ENCODE peak calls at places on chromosome 7, in eight cellular contexts. One of them, this sample, is unnamed.

GRCh38 chr7:24898691-24899090 is 81.3 kb downstream of the OSBPL3 start:
- DNase-seq in hepatocyte: no peak
- DNase-seq in kidney: no peak
- DNase-seq in right lobe of liver: no peak
- DNase-seq in RWPE1: no peak
- DNase-seq in H9: no peak
- DNase-seq in ascending aorta: no peak
- DNase-seq in Peyer's patch: no peak
- DNase-seq in this sample: no peak

GRCh38 chr7:11592699-11593098 is 239.3 kb downstream of the THSD7A start:
- DNase-seq in RWPE1: no peak
- DNase-seq in ascending aorta: no peak
- DNase-seq in hepatocyte: no peak
- DNase-seq in kidney: no peak
- DNase-seq in H9: no peak
- DNase-seq in Peyer's patch: no peak
- DNase-seq in right lobe of liver: no peak
- DNase-seq in this sample: no peak

GRCh38 chr7:49112647-49113046 is 188.3 kb downstream of the CDC14C start:
- DNase-seq in right lobe of liver: no peak
- DNase-seq in H9: no peak
- DNase-seq in hepatocyte: no peak
- DNase-seq in kidney: no peak
- DNase-seq in RWPE1: no peak
- DNase-seq in Peyer's patch: no peak
- DNase-seq in ascending aorta: no peak
- DNase-seq in this sample: no peak

GRCh38 chr7:106022193-106022821 is 59.2 kb downstream of the CDHR3 start:
- DNase-seq in Peyer's patch: peak; percentile 85
- DNase-seq in H9: no peak
- DNase-seq in right lobe of liver: no peak
- DNase-seq in RWPE1: no peak
- DNase-seq in hepatocyte: no peak
- DNase-seq in kidney: no peak
- DNase-seq in ascending aorta: no peak
- DNase-seq in this sample: no peak

GRCh38 chr7:43869898-43870240 is 552 bp upstream of the MRPS24 start:
- DNase-seq in RWPE1: peak; percentile 86
- DNase-seq in ascending aorta: peak; percentile 79
- DNase-seq in H9: no peak
- DNase-seq in right lobe of liver: no peak
- DNase-seq in hepatocyte: peak; percentile 34
- DNase-seq in Peyer's patch: no peak
- DNase-seq in kidney: no peak
- DNase-seq in this sample: no peak

GRCh38 chr7:138239244-138239643 is 163.0 kb downstream of the AKR1D1 start:
- DNase-seq in right lobe of liver: no peak
- DNase-seq in hepatocyte: no peak
- DNase-seq in ascending aorta: no peak
- DNase-seq in RWPE1: no peak
- DNase-seq in kidney: no peak
- DNase-seq in H9: no peak
- DNase-seq in Peyer's patch: no peak
- DNase-seq in this sample: no peak

GRCh38 chr7:157176771-157177170 is 38.0 kb downstream of the UBE3C start:
- DNase-seq in Peyer's patch: no peak
- DNase-seq in RWPE1: no peak
- DNase-seq in kidney: no peak
- DNase-seq in ascending aorta: no peak
- DNase-seq in right lobe of liver: no peak
- DNase-seq in hepatocyte: no peak
- DNase-seq in H9: no peak
- DNase-seq in this sample: no peak

GRCh38 chr7:108848486-108848885 is 278.8 kb downstream of the DNAJB9 start:
- DNase-seq in hepatocyte: no peak
- DNase-seq in Peyer's patch: no peak
- DNase-seq in kidney: no peak
- DNase-seq in H9: peak; percentile 46
- DNase-seq in ascending aorta: no peak
- DNase-seq in RWPE1: no peak
- DNase-seq in right lobe of liver: no peak
- DNase-seq in this sample: no peak

GRCh38 chr7:135160858-135161653 is 9.5 kb downstream of the CYREN start:
- DNase-seq in H9: no peak
- DNase-seq in ascending aorta: no peak
- DNase-seq in kidney: no peak
- DNase-seq in hepatocyte: no peak
- DNase-seq in Peyer's patch: no peak
- DNase-seq in right lobe of liver: no peak
- DNase-seq in RWPE1: no peak
- DNase-seq in this sample: no peak

GRCh38 chr7:135441791-135442190 is 68.1 kb downstream of the CNOT4 start:
- DNase-seq in ascending aorta: no peak
- DNase-seq in kidney: no peak
- DNase-seq in Peyer's patch: no peak
- DNase-seq in RWPE1: peak; percentile 52
- DNase-seq in right lobe of liver: no peak
- DNase-seq in hepatocyte: peak; percentile 6
- DNase-seq in H9: no peak
- DNase-seq in this sample: no peak

GRCh38 chr7:122616951-122617350 is 82.0 kb downstream of the RNF133 start:
- DNase-seq in RWPE1: no peak
- DNase-seq in kidney: no peak
- DNase-seq in H9: no peak
- DNase-seq in right lobe of liver: no peak
- DNase-seq in ascending aorta: no peak
- DNase-seq in Peyer's patch: no peak
- DNase-seq in hepatocyte: no peak
- DNase-seq in this sample: no peak

GRCh38 chr7:38905026-38905759 is 3.8 kb downstream of the VPS41 start:
- DNase-seq in right lobe of liver: no peak
- DNase-seq in hepatocyte: no peak
- DNase-seq in Peyer's patch: no peak
- DNase-seq in RWPE1: no peak
- DNase-seq in kidney: no peak
- DNase-seq in ascending aorta: no peak
- DNase-seq in H9: no peak
- DNase-seq in this sample: no peak

GRCh38 chr7:98284335-98285036 is 3.0 kb downstream of the BRI3 start:
- DNase-seq in ascending aorta: peak; percentile 93
- DNase-seq in kidney: peak; percentile 94
- DNase-seq in Peyer's patch: peak; percentile 90
- DNase-seq in H9: peak; percentile 43
- DNase-seq in right lobe of liver: peak; percentile 83
- DNase-seq in RWPE1: peak; percentile 69
- DNase-seq in hepatocyte: peak; percentile 62
- DNase-seq in this sample: no peak

GRCh38 chr7:99679032-99679399 is 780 bp downstream of the CYP3A5 start:
- DNase-seq in Peyer's patch: peak; percentile 75
- DNase-seq in RWPE1: peak; percentile 69
- DNase-seq in right lobe of liver: no peak
- DNase-seq in kidney: no peak
- DNase-seq in ascending aorta: no peak
- DNase-seq in hepatocyte: peak; percentile 77
- DNase-seq in H9: peak; percentile 32
- DNase-seq in this sample: no peak

GRCh38 chr7:98559219-98559618 is 57.9 kb upstream of the NPTX2 start:
- DNase-seq in kidney: no peak
- DNase-seq in Peyer's patch: no peak
- DNase-seq in right lobe of liver: no peak
- DNase-seq in RWPE1: no peak
- DNase-seq in ascending aorta: no peak
- DNase-seq in hepatocyte: no peak
- DNase-seq in H9: no peak
- DNase-seq in this sample: no peak

GRCh38 chr7:38182450-38182849 is 4.4 kb downstream of the STARD3NL start:
- DNase-seq in ascending aorta: no peak
- DNase-seq in hepatocyte: no peak
- DNase-seq in kidney: no peak
- DNase-seq in RWPE1: no peak
- DNase-seq in right lobe of liver: no peak
- DNase-seq in H9: no peak
- DNase-seq in Peyer's patch: no peak
- DNase-seq in this sample: no peak

GRCh38 chr7:11331128-11332102 is 357.7 kb downstream of the PHF14 start:
- DNase-seq in hepatocyte: no peak
- DNase-seq in Peyer's patch: no peak
- DNase-seq in RWPE1: no peak
- DNase-seq in kidney: no peak
- DNase-seq in right lobe of liver: no peak
- DNase-seq in ascending aorta: no peak
- DNase-seq in H9: no peak
- DNase-seq in this sample: no peak

GRCh38 chr7:159031750-159032149 is 112.9 kb downstream of the VIPR2 start:
- DNase-seq in Peyer's patch: peak; percentile 30
- DNase-seq in kidney: no peak
- DNase-seq in H9: peak; percentile 24
- DNase-seq in RWPE1: no peak
- DNase-seq in hepatocyte: no peak
- DNase-seq in right lobe of liver: no peak
- DNase-seq in ascending aorta: no peak
- DNase-seq in this sample: no peak

GRCh38 chr7:9200666-9201065 is 767.3 kb downstream of the NXPH1 start:
- DNase-seq in Peyer's patch: no peak
- DNase-seq in ascending aorta: no peak
- DNase-seq in hepatocyte: no peak
- DNase-seq in RWPE1: no peak
- DNase-seq in H9: no peak
- DNase-seq in kidney: no peak
- DNase-seq in right lobe of liver: no peak
- DNase-seq in this sample: no peak

GRCh38 chr7:126819197-126819484 is 433.6 kb downstream of the GRM8 start:
- DNase-seq in ascending aorta: no peak
- DNase-seq in RWPE1: no peak
- DNase-seq in right lobe of liver: no peak
- DNase-seq in kidney: no peak
- DNase-seq in hepatocyte: no peak
- DNase-seq in H9: no peak
- DNase-seq in Peyer's patch: no peak
- DNase-seq in this sample: no peak

GRCh38 chr7:135620980-135621850 is 41.1 kb upstream of the STMP1 start:
- DNase-seq in kidney: no peak
- DNase-seq in Peyer's patch: peak; percentile 48
- DNase-seq in hepatocyte: peak; percentile 87
- DNase-seq in H9: no peak
- DNase-seq in RWPE1: peak; percentile 45
- DNase-seq in ascending aorta: peak; percentile 74
- DNase-seq in right lobe of liver: no peak
- DNase-seq in this sample: no peak

GRCh38 chr7:33108931-33109757 is at the start of gene RP9:
- DNase-seq in Peyer's patch: peak; percentile 83
- DNase-seq in RWPE1: peak; percentile 62
- DNase-seq in kidney: peak; percentile 87
- DNase-seq in ascending aorta: peak; percentile 75
- DNase-seq in H9: peak; percentile 91
- DNase-seq in hepatocyte: peak; percentile 91
- DNase-seq in right lobe of liver: peak; percentile 74
- DNase-seq in this sample: peak; percentile 84
- TF ChIP-seq CTCF in Peyer's patch: peak; percentile 69
- TF ChIP-seq CTCF in RWPE1: peak; percentile 95
- TF ChIP-seq CTCF in kidney: peak; percentile 65
- TF ChIP-seq CTCF in ascending aorta: peak; percentile 57
- TF ChIP-seq CTCF in H9: peak; percentile 72
- TF ChIP-seq CTCF in hepatocyte: peak; percentile 64
- TF ChIP-seq CTCF in right lobe of liver: peak; percentile 48
- TF ChIP-seq CTCF in this sample: no peak

DNA sequence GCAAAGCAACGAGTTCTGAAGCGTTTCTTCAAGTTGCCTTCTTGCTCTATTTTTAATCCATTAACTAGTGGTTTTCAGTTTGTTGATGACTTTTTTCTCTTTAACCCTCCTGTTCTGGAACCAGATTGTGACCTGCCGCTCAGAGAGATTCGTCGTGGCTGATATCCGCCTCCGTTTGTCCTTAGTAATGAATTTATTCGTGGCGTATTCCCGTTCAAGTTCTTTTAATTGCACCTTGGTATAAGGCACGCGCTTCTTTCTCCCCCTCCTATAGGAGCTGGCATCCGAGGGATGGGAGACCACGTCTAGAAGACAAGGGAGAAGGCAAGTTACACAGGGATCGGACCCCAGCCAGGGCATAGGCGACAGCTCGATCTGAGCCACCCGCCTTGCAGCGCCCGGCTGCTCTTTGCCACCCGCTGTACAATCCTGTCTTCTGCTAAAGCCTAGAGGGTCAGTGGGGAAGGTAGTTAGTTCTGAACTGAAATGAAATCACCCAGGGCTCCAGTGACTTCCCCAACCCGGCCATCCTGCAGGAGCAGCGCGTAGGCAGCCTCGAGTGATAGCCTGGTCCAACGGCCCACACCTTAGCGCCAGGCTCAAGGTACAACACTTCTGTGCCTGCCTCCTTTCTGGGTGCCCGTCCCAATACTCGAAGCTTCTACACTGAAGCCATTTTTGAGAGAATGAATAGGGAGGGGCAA is 1.6 kb downstream of the HOXA13 start:
- DNase-seq in kidney: peak; percentile 32
- DNase-seq in right lobe of liver: no peak
- DNase-seq in H9: peak; percentile 35
- DNase-seq in RWPE1: no peak
- DNase-seq in hepatocyte: no peak
- DNase-seq in ascending aorta: peak; percentile 64
- DNase-seq in Peyer's patch: no peak
- DNase-seq in this sample: no peak
- TF ChIP-seq CTCF in kidney: no peak
- TF ChIP-seq CTCF in right lobe of liver: no peak
- TF ChIP-seq CTCF in H9: no peak
- TF ChIP-seq CTCF in RWPE1: no peak
- TF ChIP-seq CTCF in hepatocyte: no peak
- TF ChIP-seq CTCF in ascending aorta: no peak
- TF ChIP-seq CTCF in Peyer's patch: no peak
- TF ChIP-seq CTCF in this sample: no peak

DNA sequence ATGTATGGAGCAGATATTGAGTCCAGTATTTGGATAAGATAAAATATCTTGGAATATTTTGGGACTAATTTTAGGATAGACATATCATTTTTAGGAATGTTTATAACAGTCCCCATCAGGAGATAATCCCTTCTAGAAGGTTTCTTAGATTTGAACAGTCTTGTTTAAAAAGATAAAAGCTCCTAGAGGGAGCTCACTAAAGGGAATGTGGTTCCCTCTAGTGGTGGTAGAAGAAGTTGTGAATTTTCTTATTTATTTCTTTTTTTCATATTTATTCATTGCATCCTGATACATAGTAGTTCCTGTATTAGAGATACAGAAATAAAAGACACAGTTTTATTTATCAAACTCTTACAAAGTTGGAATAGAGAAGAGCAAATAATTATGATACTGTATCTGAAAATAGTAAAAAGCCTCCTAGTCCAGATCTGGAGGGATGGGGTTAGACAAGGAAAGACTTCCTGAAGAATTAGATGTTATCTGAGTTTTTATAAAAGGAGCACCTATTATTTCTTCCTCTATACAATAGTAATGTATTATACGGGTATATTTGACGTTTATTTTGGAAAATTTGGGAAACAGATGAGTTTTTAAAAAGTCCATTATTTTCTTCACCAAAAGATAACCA is 24.5 kb upstream of the KLF14 start:
- DNase-seq in ascending aorta: no peak
- DNase-seq in right lobe of liver: no peak
- DNase-seq in kidney: no peak
- DNase-seq in RWPE1: peak; percentile 37
- DNase-seq in Peyer's patch: no peak
- DNase-seq in H9: no peak
- DNase-seq in hepatocyte: peak; percentile 68
- DNase-seq in this sample: no peak
- TF ChIP-seq CTCF in ascending aorta: peak; percentile 67
- TF ChIP-seq CTCF in right lobe of liver: peak; percentile 84
- TF ChIP-seq CTCF in kidney: peak; percentile 35
- TF ChIP-seq CTCF in RWPE1: peak; percentile 85
- TF ChIP-seq CTCF in Peyer's patch: peak; percentile 60
- TF ChIP-seq CTCF in H9: peak; percentile 86
- TF ChIP-seq CTCF in hepatocyte: peak; percentile 80
- TF ChIP-seq CTCF in this sample: peak; percentile 47

GRCh38 chr7:1403844-1404404 is 55.3 kb downstream of the MICALL2 start:
- DNase-seq in H9: no peak
- DNase-seq in kidney: peak; percentile 67
- DNase-seq in RWPE1: no peak
- DNase-seq in Peyer's patch: no peak
- DNase-seq in right lobe of liver: no peak
- DNase-seq in hepatocyte: peak; percentile 58
- DNase-seq in ascending aorta: no peak
- DNase-seq in this sample: no peak
- TF ChIP-seq CTCF in H9: no peak
- TF ChIP-seq CTCF in kidney: no peak
- TF ChIP-seq CTCF in RWPE1: no peak
- TF ChIP-seq CTCF in Peyer's patch: no peak
- TF ChIP-seq CTCF in right lobe of liver: no peak
- TF ChIP-seq CTCF in hepatocyte: peak; percentile 12
- TF ChIP-seq CTCF in ascending aorta: no peak
- TF ChIP-seq CTCF in this sample: no peak

This sample was measured in activated B cell treated with CpG ODN at 0.5 μM for 24 hours.